ENCODE peak calls at places on chromosome X, in eight cellular contexts. H is lung, S is lower lobe of right lung, T is IMR-90, O is endodermal cell, M is upper lobe of left lung, B is testis, C is tibial artery. V is an unnamed sample.

GRCh38 chrX:121755541-121755940 is 708.1 kb downstream of the GLUD2 start:
- DNase-seq in H (no peak), S (no peak), T (no peak), O (no peak), M (no peak), B (no peak), C (no peak), V (no peak)

GRCh38 chrX:28542791-28543190 is 44.5 kb upstream of the IL1RAPL1 start:
- DNase-seq in H (no peak), S (no peak), T (no peak), O (no peak), M (no peak), B (no peak), C (no peak), V (no peak)

GRCh38 chrX:21926116-21926515 is 14.4 kb upstream of the SMS start:
- DNase-seq in H (no peak), S (no peak), T (peak; percentile 24), O (no peak), M (no peak), B (no peak), C (no peak), V (no peak)

GRCh38 chrX:117982702-117983392 is 133.8 kb downstream of the KLHL13 start:
- DNase-seq in H (no peak), S (no peak), T (no peak), O (no peak), M (no peak), B (peak; percentile 11), C (no peak), V (no peak)

GRCh38 chrX:110415440-110416167 is 57.0 kb downstream of the RTL9 start:
- DNase-seq in H (no peak), S (no peak), T (peak; percentile 74), O (no peak), M (no peak), B (no peak), C (no peak), V (no peak)

GRCh38 chrX:106300239-106300638 is 132.1 kb downstream of the PWWP3B start:
- DNase-seq in H (no peak), S (no peak), T (no peak), O (no peak), M (no peak), B (no peak), C (no peak), V (no peak)

GRCh38 chrX:77455437-77455836 is 8.2 kb downstream of the FGF16 start:
- DNase-seq in H (no peak), S (no peak), T (no peak), O (no peak), M (no peak), B (no peak), C (no peak), V (no peak)

GRCh38 chrX:13891367-13892146 is 74.7 kb upstream of the GPM6B start:
- DNase-seq in H (no peak), S (no peak), T (no peak), O (no peak), M (no peak), B (peak; percentile 14), C (no peak), V (no peak)

GRCh38 chrX:38505583-38505982 is 55.8 kb upstream of the TSPAN7 start:
- DNase-seq in H (no peak), S (no peak), T (no peak), O (no peak), M (no peak), B (no peak), C (no peak), V (no peak)

GRCh38 chrX:123860506-123860840 is 620 bp downstream of the XIAP start:
- DNase-seq in H (no peak), S (no peak), T (no peak), O (no peak), M (peak; percentile 26), B (peak; percentile 19), C (no peak), V (no peak)

GRCh38 chrX:46918434-46918833 is 6.2 kb downstream of the JADE3 start:
- DNase-seq in H (no peak), S (no peak), T (peak; percentile 3), O (no peak), M (no peak), B (no peak), C (no peak), V (no peak)

GRCh38 chrX:106481341-106481740 is 130.4 kb upstream of the RADX start:
- DNase-seq in H (peak; percentile 58), S (no peak), T (peak; percentile 41), O (peak; percentile 79), M (peak; percentile 28), B (peak; percentile 58), C (no peak), V (no peak)

GRCh38 chrX:47574096-47574553 is 8.1 kb upstream of the TIMP1 start:
- DNase-seq in H (no peak), S (no peak), T (no peak), O (no peak), M (no peak), B (no peak), C (no peak), V (no peak)

GRCh38 chrX:16023790-16024734 is 99.3 kb upstream of the GRPR start:
- DNase-seq in H (no peak), S (no peak), T (peak; percentile 58), O (no peak), M (no peak), B (no peak), C (no peak), V (no peak)

GRCh38 chrX:1062351-1062750 is 150.1 kb downstream of the CRLF2 start:
- DNase-seq in H (no peak), S (no peak), T (no peak), O (no peak), M (no peak), B (no peak), C (peak; percentile 33), V (no peak)

GRCh38 chrX:151153086-151153485 is 23.3 kb upstream of the GPR50 start:
- DNase-seq in H (no peak), S (no peak), T (peak; percentile 28), O (peak; percentile 78), M (no peak), B (no peak), C (no peak), V (no peak)

GRCh38 chrX:136477026-136477425 is 10.7 kb upstream of the BRS3 start:
- DNase-seq in H (no peak), S (no peak), T (no peak), O (no peak), M (no peak), B (no peak), C (no peak), V (no peak)

GRCh38 chrX:136475236-136475635 is 12.5 kb upstream of the BRS3 start:
- DNase-seq in H (no peak), S (no peak), T (no peak), O (no peak), M (no peak), B (no peak), C (no peak), V (no peak)

GRCh38 chrX:136476501-136476900 is 11.2 kb upstream of the BRS3 start:
- DNase-seq in H (no peak), S (no peak), T (no peak), O (no peak), M (no peak), B (no peak), C (no peak), V (no peak)

DNA sequence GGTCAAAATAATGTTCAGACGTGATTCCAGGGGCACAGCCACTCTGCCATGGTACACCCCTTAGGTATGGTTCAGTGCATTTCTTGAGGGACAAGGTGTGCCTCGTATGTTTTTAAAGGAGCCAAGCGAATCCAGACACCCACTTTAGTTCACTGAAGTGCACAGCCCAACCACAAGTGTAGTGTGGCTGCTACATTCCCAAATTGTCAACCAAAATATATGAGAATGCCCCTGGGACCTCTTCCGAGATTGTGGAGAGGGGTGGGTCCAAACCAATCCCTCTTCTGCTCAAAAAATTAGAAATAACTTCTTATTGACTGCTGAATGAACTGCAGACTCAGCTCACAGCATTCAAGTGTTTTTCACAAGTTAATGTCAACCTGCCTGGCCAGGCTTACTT is 7.4 kb upstream of the BRS3 start:
- DNase-seq in H (no peak), S (no peak), T (no peak), O (no peak), M (no peak), B (no peak), C (no peak), V (no peak)
- H3K9me3 ChIP-seq in H (peaks cover 1% of the 10 kb centered on the region), S (no peaks in the 10 kb centered on the region), T (no peaks in the 10 kb centered on the region), O (no peaks in the 10 kb centered on the region), M (no peaks in the 10 kb centered on the region), B (no peaks in the 10 kb centered on the region), C (no peaks in the 10 kb centered on the region), V (no peaks in the 10 kb centered on the region)

DNA sequence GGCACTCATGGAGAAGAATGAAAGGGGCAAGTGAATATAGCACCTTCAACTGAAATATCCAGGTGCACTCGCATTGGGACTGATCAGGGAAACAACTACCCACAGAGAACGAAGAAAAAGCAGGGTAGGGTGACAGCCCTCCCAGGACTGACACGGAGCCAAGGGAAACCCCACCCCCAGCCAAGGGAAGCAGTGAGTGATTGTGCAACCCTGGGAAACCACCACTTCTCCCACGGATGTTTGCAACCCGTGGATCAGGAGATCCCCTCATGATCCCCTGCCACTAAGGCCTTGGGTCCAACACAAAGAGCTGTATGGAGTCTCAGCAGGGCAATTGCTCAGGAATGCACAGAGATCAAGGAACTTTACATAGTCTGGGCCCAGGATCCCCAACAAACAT is 158.5 kb upstream of the HCCS start:
- DNase-seq in H (no peak), S (no peak), T (peak; percentile 20), O (peak; percentile 50), M (no peak), B (no peak), C (no peak), V (no peak)
- H3K9me3 ChIP-seq in H (peaks cover 8% of the 10 kb centered on the region), S (no peaks in the 10 kb centered on the region), T (no peaks in the 10 kb centered on the region), O (no peaks in the 10 kb centered on the region), M (no peaks in the 10 kb centered on the region), B (no peaks in the 10 kb centered on the region), C (no peaks in the 10 kb centered on the region), V (no peaks in the 10 kb centered on the region)

DNA sequence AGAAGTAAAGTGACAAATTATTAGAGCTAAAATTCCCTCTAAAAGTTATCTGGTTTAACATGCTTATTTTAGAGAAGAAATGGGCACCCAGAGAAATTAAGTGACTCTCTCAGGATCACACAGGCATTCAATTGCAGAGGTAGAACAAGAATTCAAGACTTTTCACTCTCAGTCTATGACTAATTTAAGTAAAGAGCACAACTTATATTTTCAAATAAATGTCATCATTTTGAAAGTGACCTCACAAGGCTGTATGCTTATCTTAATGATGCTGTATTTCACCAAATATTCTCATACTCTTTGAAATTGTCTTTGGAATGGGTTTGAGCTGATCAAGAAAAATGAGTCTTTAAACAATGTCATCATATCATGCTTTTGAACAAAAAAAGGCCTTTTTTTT is 15.3 kb downstream of the GPR174 start:
- DNase-seq in H (no peak), S (no peak), T (no peak), O (no peak), M (no peak), B (no peak), C (no peak), V (no peak)
- H3K9me3 ChIP-seq in H (no peaks in the 10 kb centered on the region), S (no peaks in the 10 kb centered on the region), T (no peaks in the 10 kb centered on the region), O (no peaks in the 10 kb centered on the region), M (no peaks in the 10 kb centered on the region), B (no peaks in the 10 kb centered on the region), C (no peaks in the 10 kb centered on the region), V (no peaks in the 10 kb centered on the region)

GRCh38 chrX:3268804-3269203 is 77.6 kb downstream of the MXRA5 start:
- DNase-seq in H (no peak), S (no peak), T (peak; percentile 71), O (no peak), M (no peak), B (no peak), C (no peak), V (no peak)
- H3K9me3 ChIP-seq in H (no peaks in the 10 kb centered on the region), S (no peaks in the 10 kb centered on the region), T (no peaks in the 10 kb centered on the region), O (no peaks in the 10 kb centered on the region), M (no peaks in the 10 kb centered on the region), B (no peaks in the 10 kb centered on the region), C (no peaks in the 10 kb centered on the region), V (no peaks in the 10 kb centered on the region)

V was measured in T-helper 17 cell.